ENCODE peak calls at places on chromosomes 6 and 20, in six cellular contexts. One of them, this sample, is unnamed.

GRCh38 chr6:1596088-1596852 is 13.4 kb upstream of the FOXC1 start:
- DNase-seq in foreskin fibroblast: peak
- DNase-seq in AG04450: no peak
- DNase-seq in IMR-90: peak
- DNase-seq in nephron progenitor cell: peak
- DNase-seq in AG04449: no peak
- DNase-seq in this sample: no peak

GRCh38 chr20:38811769-38812168 is 6.3 kb downstream of the PPP1R16B start:
- DNase-seq in foreskin fibroblast: no peak
- DNase-seq in AG04450: no peak
- DNase-seq in IMR-90: no peak
- DNase-seq in nephron progenitor cell: no peak
- DNase-seq in AG04449: no peak
- DNase-seq in this sample: no peak

GRCh38 chr6:142407685-142408273 is 106.0 kb downstream of the ADGRG6 start:
- DNase-seq in foreskin fibroblast: no peak
- DNase-seq in AG04450: no peak
- DNase-seq in IMR-90: no peak
- DNase-seq in nephron progenitor cell: no peak
- DNase-seq in AG04449: no peak
- DNase-seq in this sample: no peak

GRCh38 chr20:709421-709820 is 33.8 kb upstream of the SCRT2 start:
- DNase-seq in foreskin fibroblast: peak
- DNase-seq in AG04450: no peak
- DNase-seq in IMR-90: no peak
- DNase-seq in nephron progenitor cell: no peak
- DNase-seq in AG04449: no peak
- DNase-seq in this sample: no peak

GRCh38 chr6:106461084-106461483 is 100.6 kb downstream of the CRYBG1 start:
- DNase-seq in foreskin fibroblast: no peak
- DNase-seq in AG04450: no peak
- DNase-seq in IMR-90: no peak
- DNase-seq in nephron progenitor cell: no peak
- DNase-seq in AG04449: no peak
- DNase-seq in this sample: no peak

GRCh38 chr6:132322398-132322797 is 78.9 kb downstream of the MOXD1 start:
- DNase-seq in foreskin fibroblast: peak
- DNase-seq in AG04450: no peak
- DNase-seq in IMR-90: peak
- DNase-seq in nephron progenitor cell: no peak
- DNase-seq in AG04449: no peak
- DNase-seq in this sample: no peak

GRCh38 chr6:146857960-146858308 is 259.2 kb downstream of the ADGB start:
- DNase-seq in foreskin fibroblast: peak
- DNase-seq in AG04450: no peak
- DNase-seq in IMR-90: no peak
- DNase-seq in nephron progenitor cell: peak
- DNase-seq in AG04449: no peak
- DNase-seq in this sample: no peak

GRCh38 chr6:142542704-142543233 is 241.0 kb downstream of the ADGRG6 start:
- DNase-seq in foreskin fibroblast: peak
- DNase-seq in AG04450: peak
- DNase-seq in IMR-90: peak
- DNase-seq in nephron progenitor cell: no peak
- DNase-seq in AG04449: no peak
- DNase-seq in this sample: no peak

GRCh38 chr6:6713660-6714446 is 125.3 kb downstream of the LY86 start:
- DNase-seq in foreskin fibroblast: peak
- DNase-seq in AG04450: no peak
- DNase-seq in IMR-90: peak
- DNase-seq in nephron progenitor cell: no peak
- DNase-seq in AG04449: no peak
- DNase-seq in this sample: no peak

GRCh38 chr6:169189686-169190085 is 64.0 kb downstream of the THBS2 start:
- DNase-seq in foreskin fibroblast: no peak
- DNase-seq in AG04450: no peak
- DNase-seq in IMR-90: peak
- DNase-seq in nephron progenitor cell: no peak
- DNase-seq in AG04449: no peak
- DNase-seq in this sample: no peak

GRCh38 chr20:9903048-9903651 is 64.3 kb upstream of the PAK5 start:
- DNase-seq in foreskin fibroblast: no peak
- DNase-seq in AG04450: no peak
- DNase-seq in IMR-90: no peak
- DNase-seq in nephron progenitor cell: peak
- DNase-seq in AG04449: no peak
- DNase-seq in this sample: no peak

GRCh38 chr6:29976588-29977424 is 34.5 kb downstream of the HLA-A start:
- DNase-seq in foreskin fibroblast: peak
- DNase-seq in AG04450: no peak
- DNase-seq in IMR-90: peak
- DNase-seq in nephron progenitor cell: peak
- DNase-seq in AG04449: no peak
- DNase-seq in this sample: peak

GRCh38 chr20:8431538-8432434 is 299.7 kb downstream of the PLCB1 start:
- DNase-seq in foreskin fibroblast: no peak
- DNase-seq in AG04450: no peak
- DNase-seq in IMR-90: no peak
- DNase-seq in nephron progenitor cell: no peak
- DNase-seq in AG04449: no peak
- DNase-seq in this sample: no peak

GRCh38 chr6:88561974-88562736 is 396.0 kb upstream of the CNR1 start:
- DNase-seq in foreskin fibroblast: no peak
- DNase-seq in AG04450: no peak
- DNase-seq in IMR-90: no peak
- DNase-seq in nephron progenitor cell: no peak
- DNase-seq in AG04449: no peak
- DNase-seq in this sample: no peak

GRCh38 chr6:5466459-5466858 is 205.1 kb downstream of the FARS2 start:
- DNase-seq in foreskin fibroblast: peak
- DNase-seq in AG04450: peak
- DNase-seq in IMR-90: peak
- DNase-seq in nephron progenitor cell: no peak
- DNase-seq in AG04449: peak
- DNase-seq in this sample: no peak

GRCh38 chr6:148438593-148438992 is 96.0 kb downstream of the SASH1 start:
- DNase-seq in foreskin fibroblast: peak
- DNase-seq in AG04450: no peak
- DNase-seq in IMR-90: peak
- DNase-seq in nephron progenitor cell: no peak
- DNase-seq in AG04449: no peak
- DNase-seq in this sample: no peak

GRCh38 chr20:56774873-56775272 is 145.8 kb downstream of the TFAP2C start:
- DNase-seq in foreskin fibroblast: no peak
- DNase-seq in AG04450: no peak
- DNase-seq in IMR-90: no peak
- DNase-seq in nephron progenitor cell: no peak
- DNase-seq in AG04449: no peak
- DNase-seq in this sample: no peak

GRCh38 chr6:26217714-26218075 is 130.5 kb downstream of the HFE start:
- DNase-seq in foreskin fibroblast: peak
- DNase-seq in AG04450: no peak
- DNase-seq in IMR-90: no peak
- DNase-seq in nephron progenitor cell: no peak
- DNase-seq in AG04449: no peak
- DNase-seq in this sample: no peak

GRCh38 chr20:62724692-62725595 is 16.3 kb downstream of the NTSR1 start:
- DNase-seq in foreskin fibroblast: no peak
- DNase-seq in AG04450: no peak
- DNase-seq in IMR-90: no peak
- DNase-seq in nephron progenitor cell: no peak
- DNase-seq in AG04449: no peak
- DNase-seq in this sample: no peak

GRCh38 chr6:159985296-159985940 is 16.5 kb downstream of the IGF2R start:
- DNase-seq in foreskin fibroblast: peak
- DNase-seq in AG04450: no peak
- DNase-seq in IMR-90: peak
- DNase-seq in nephron progenitor cell: no peak
- DNase-seq in AG04449: no peak
- DNase-seq in this sample: no peak

GRCh38 chr6:43989556-43990248 is 137.6 kb downstream of the MRPL14 start:
- DNase-seq in foreskin fibroblast: no peak
- DNase-seq in AG04450: no peak
- DNase-seq in IMR-90: no peak
- DNase-seq in nephron progenitor cell: no peak
- DNase-seq in AG04449: no peak
- DNase-seq in this sample: no peak

DNA sequence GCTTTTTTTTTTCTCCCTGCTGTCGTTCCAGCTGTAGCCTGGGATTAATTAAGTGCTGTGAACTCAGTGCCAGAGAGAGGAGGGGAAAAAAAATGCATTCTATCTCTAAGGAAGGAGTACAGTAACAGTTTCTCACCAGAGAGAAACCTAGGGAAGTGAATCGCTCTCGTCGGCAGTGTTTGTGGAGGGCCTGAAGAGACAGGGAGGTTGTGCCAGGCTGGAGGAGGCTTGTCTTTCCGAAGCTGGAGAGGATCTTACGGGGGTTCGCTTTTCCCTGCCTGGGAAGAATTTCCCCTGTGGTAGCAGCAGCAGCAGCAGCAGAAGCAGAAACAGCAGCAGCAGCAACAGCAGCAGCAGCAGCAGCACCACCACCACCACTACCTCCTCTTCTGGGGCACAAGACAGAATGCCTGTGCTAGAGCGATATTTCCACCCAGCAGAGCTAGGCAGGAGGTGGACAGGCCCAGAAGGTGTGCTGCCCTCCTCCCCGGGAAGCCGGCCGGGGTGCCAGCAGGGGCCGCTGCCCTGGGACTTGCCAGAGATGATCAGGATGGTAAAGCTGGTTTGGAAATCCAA is 186.5 kb downstream of the PDE7B start:
- DNase-seq in foreskin fibroblast: peak
- DNase-seq in AG04450: peak
- DNase-seq in IMR-90: peak
- DNase-seq in nephron progenitor cell: peak
- DNase-seq in AG04449: no peak
- DNase-seq in this sample: no peak
- TF ChIP-seq CTCF in foreskin fibroblast: peak
- TF ChIP-seq CTCF in AG04450: peak
- TF ChIP-seq CTCF in IMR-90: peak
- TF ChIP-seq CTCF in nephron progenitor cell: no peak
- TF ChIP-seq CTCF in AG04449: peak
- TF ChIP-seq CTCF in this sample: no peak

DNA sequence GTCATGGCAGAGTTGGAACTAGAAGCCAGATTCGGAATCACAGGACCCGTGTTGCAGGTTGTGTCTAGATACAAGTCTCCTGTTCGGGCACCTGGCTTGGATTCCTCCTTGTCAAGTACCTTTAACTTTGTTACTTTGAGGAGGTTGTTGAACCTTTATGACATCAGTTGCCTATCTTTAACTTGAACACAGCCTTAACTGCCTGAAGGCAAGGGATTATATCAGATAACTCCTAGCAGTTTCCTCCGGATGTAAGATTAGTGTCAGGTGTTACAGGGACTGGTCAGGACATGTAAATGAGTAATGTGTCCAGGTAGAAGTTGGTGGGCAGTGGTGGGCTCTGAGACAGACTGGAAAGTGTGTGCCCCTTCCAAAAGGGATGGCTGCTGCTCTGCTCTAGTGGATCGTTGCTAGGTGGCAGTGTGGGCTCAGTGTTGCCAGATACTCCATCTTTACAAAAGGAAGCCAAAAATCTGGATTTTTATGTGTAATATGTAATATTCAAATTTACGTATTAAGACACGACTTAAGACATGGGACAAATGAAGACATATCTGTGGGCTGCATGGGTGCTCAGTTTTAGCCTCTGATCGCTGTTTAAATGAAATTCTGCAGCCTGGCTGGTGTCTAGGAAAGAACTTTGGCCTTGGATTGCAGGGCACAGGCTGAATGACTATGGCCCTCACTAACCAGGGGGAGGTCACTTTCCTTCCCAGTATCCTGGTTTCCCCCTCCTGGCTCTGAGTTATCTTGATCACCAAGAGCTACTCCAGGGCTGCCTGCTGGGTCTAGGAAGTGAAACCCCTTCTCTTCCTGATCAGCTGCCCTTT is 27.1 kb downstream of the CHMP4B start:
- DNase-seq in foreskin fibroblast: no peak
- DNase-seq in AG04450: no peak
- DNase-seq in IMR-90: no peak
- DNase-seq in nephron progenitor cell: no peak
- DNase-seq in AG04449: no peak
- DNase-seq in this sample: no peak
- TF ChIP-seq CTCF in foreskin fibroblast: no peak
- TF ChIP-seq CTCF in AG04450: no peak
- TF ChIP-seq CTCF in IMR-90: no peak
- TF ChIP-seq CTCF in nephron progenitor cell: no peak
- TF ChIP-seq CTCF in AG04449: no peak
- TF ChIP-seq CTCF in this sample: no peak

GRCh38 chr6:15513801-15514711 is 148.8 kb downstream of the DTNBP1 start:
- DNase-seq in foreskin fibroblast: no peak
- DNase-seq in AG04450: no peak
- DNase-seq in IMR-90: no peak
- DNase-seq in nephron progenitor cell: no peak
- DNase-seq in AG04449: no peak
- DNase-seq in this sample: no peak

GRCh38 chr6:15513131-15513771 is 149.6 kb downstream of the DTNBP1 start:
- DNase-seq in foreskin fibroblast: no peak
- DNase-seq in AG04450: no peak
- DNase-seq in IMR-90: no peak
- DNase-seq in nephron progenitor cell: no peak
- DNase-seq in AG04449: no peak
- DNase-seq in this sample: no peak

GRCh38 chr6:15510536-15511247 is 152.1 kb downstream of the DTNBP1 start:
- DNase-seq in foreskin fibroblast: no peak
- DNase-seq in AG04450: no peak
- DNase-seq in IMR-90: no peak
- DNase-seq in nephron progenitor cell: no peak
- DNase-seq in AG04449: no peak
- DNase-seq in this sample: no peak

GRCh38 chr6:15511248-15512125 is 151.3 kb downstream of the DTNBP1 start:
- DNase-seq in foreskin fibroblast: no peak
- DNase-seq in AG04450: no peak
- DNase-seq in IMR-90: no peak
- DNase-seq in nephron progenitor cell: no peak
- DNase-seq in AG04449: no peak
- DNase-seq in this sample: no peak

DNA sequence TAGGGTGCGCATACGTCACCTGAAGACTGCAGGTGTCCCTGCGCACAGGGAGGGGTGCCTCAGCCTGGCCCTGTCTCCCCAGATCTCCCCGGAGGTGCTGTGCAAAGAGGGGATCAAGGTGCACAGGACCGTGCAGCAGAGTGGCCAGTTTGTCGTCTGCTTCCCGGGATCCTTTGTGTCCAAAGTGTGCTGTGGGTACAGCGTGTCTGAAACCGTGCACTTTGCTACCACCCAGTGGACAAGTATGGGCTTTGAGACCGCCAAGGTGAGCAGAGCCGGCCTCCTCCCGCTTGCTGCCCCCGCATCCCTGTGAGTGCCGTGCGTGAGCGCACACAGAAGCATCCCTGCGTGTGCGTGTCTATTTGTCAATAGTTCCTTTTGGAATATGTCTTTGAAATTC is 150.7 kb downstream of the DTNBP1 start:
- DNase-seq in foreskin fibroblast: no peak
- DNase-seq in AG04450: no peak
- DNase-seq in IMR-90: no peak
- DNase-seq in nephron progenitor cell: peak
- DNase-seq in AG04449: no peak
- DNase-seq in this sample: no peak
- TF ChIP-seq CTCF in foreskin fibroblast: no peak
- TF ChIP-seq CTCF in AG04450: peak
- TF ChIP-seq CTCF in IMR-90: no peak
- TF ChIP-seq CTCF in nephron progenitor cell: peak
- TF ChIP-seq CTCF in AG04449: peak
- TF ChIP-seq CTCF in this sample: peak

GRCh38 chr6:77123527-77123926 is 339.8 kb downstream of the HTR1B start:
- DNase-seq in foreskin fibroblast: no peak
- DNase-seq in AG04450: no peak
- DNase-seq in IMR-90: no peak
- DNase-seq in nephron progenitor cell: no peak
- DNase-seq in AG04449: no peak
- DNase-seq in this sample: no peak

GRCh38 chr6:77124604-77125003 is 338.7 kb downstream of the HTR1B start:
- DNase-seq in foreskin fibroblast: peak
- DNase-seq in AG04450: no peak
- DNase-seq in IMR-90: peak
- DNase-seq in nephron progenitor cell: no peak
- DNase-seq in AG04449: no peak
- DNase-seq in this sample: no peak
- TF ChIP-seq CTCF in foreskin fibroblast: peak
- TF ChIP-seq CTCF in AG04450: peak
- TF ChIP-seq CTCF in IMR-90: peak
- TF ChIP-seq CTCF in nephron progenitor cell: no peak
- TF ChIP-seq CTCF in AG04449: no peak
- TF ChIP-seq CTCF in this sample: no peak